ENCODE peak calls at places on chromosome 7, in eight cellular contexts. One of them, this sample, is unnamed.

GRCh38 chr7:134954197-134955082 is 31.9 kb upstream of the AGBL3 start:
- DNase-seq in left lung: no peak
- DNase-seq in NCI-H1105 treated with DMSO at 0.1 percent for 48 hours: peak
- DNase-seq in fibroblast of gingiva: peak
- DNase-seq in fibroblast of lung: peak
- DNase-seq in foreskin fibroblast: peak
- DNase-seq in GDM1: peak
- DNase-seq in NCI-H1417: peak
- DNase-seq in this sample: peak

GRCh38 chr7:158390460-158390859 is 197.2 kb downstream of the PTPRN2 start:
- DNase-seq in GDM1: no peak
- DNase-seq in foreskin fibroblast: no peak
- DNase-seq in fibroblast of gingiva: no peak
- DNase-seq in fibroblast of lung: no peak
- DNase-seq in NCI-H1417: no peak
- DNase-seq in NCI-H1105 treated with DMSO at 0.1 percent for 48 hours: no peak
- DNase-seq in left lung: peak
- DNase-seq in this sample: no peak

GRCh38 chr7:70036695-70037094 is 438.4 kb downstream of the AUTS2 start:
- DNase-seq in foreskin fibroblast: peak
- DNase-seq in left lung: no peak
- DNase-seq in fibroblast of gingiva: no peak
- DNase-seq in fibroblast of lung: no peak
- DNase-seq in NCI-H1105 treated with DMSO at 0.1 percent for 48 hours: no peak
- DNase-seq in NCI-H1417: no peak
- DNase-seq in GDM1: no peak
- DNase-seq in this sample: no peak

GRCh38 chr7:20403356-20403755 is 72.7 kb downstream of the ITGB8 start:
- DNase-seq in fibroblast of gingiva: peak
- DNase-seq in NCI-H1417: no peak
- DNase-seq in left lung: no peak
- DNase-seq in GDM1: no peak
- DNase-seq in foreskin fibroblast: peak
- DNase-seq in fibroblast of lung: no peak
- DNase-seq in NCI-H1105 treated with DMSO at 0.1 percent for 48 hours: no peak
- DNase-seq in this sample: no peak

GRCh38 chr7:8443871-8444756 is 10.7 kb downstream of the NXPH1 start:
- DNase-seq in left lung: no peak
- DNase-seq in NCI-H1417: no peak
- DNase-seq in NCI-H1105 treated with DMSO at 0.1 percent for 48 hours: no peak
- DNase-seq in fibroblast of gingiva: no peak
- DNase-seq in fibroblast of lung: no peak
- DNase-seq in foreskin fibroblast: no peak
- DNase-seq in GDM1: no peak
- DNase-seq in this sample: peak

GRCh38 chr7:110017405-110017804 is 1073.5 kb upstream of the LRRN3 start:
- DNase-seq in NCI-H1105 treated with DMSO at 0.1 percent for 48 hours: no peak
- DNase-seq in GDM1: no peak
- DNase-seq in foreskin fibroblast: no peak
- DNase-seq in left lung: no peak
- DNase-seq in NCI-H1417: no peak
- DNase-seq in fibroblast of gingiva: no peak
- DNase-seq in fibroblast of lung: no peak
- DNase-seq in this sample: no peak

GRCh38 chr7:76260171-76260703 is 42.2 kb upstream of the HSPB1 start:
- DNase-seq in foreskin fibroblast: peak
- DNase-seq in fibroblast of gingiva: no peak
- DNase-seq in left lung: no peak
- DNase-seq in GDM1: no peak
- DNase-seq in NCI-H1105 treated with DMSO at 0.1 percent for 48 hours: peak
- DNase-seq in NCI-H1417: peak
- DNase-seq in fibroblast of lung: no peak
- DNase-seq in this sample: peak

GRCh38 chr7:106219170-106219569 is 65.6 kb downstream of the NAMPT start:
- DNase-seq in NCI-H1105 treated with DMSO at 0.1 percent for 48 hours: no peak
- DNase-seq in fibroblast of gingiva: no peak
- DNase-seq in left lung: no peak
- DNase-seq in NCI-H1417: no peak
- DNase-seq in GDM1: no peak
- DNase-seq in foreskin fibroblast: no peak
- DNase-seq in fibroblast of lung: no peak
- DNase-seq in this sample: no peak

This sample was measured in DMS153.